ENCODE peak calls at places on chromosome 21, in nine cellular contexts. I is Calu3; R is ascending aorta; F is tibial nerve; T is glutamatergic neuron; W is psoas muscle; K is AG04449; Y is AG09309; B is CD8-positive, alpha-beta T cell. M is an unnamed sample.

GRCh38 chr21:15121655-15122120 is 56.9 kb upstream of the NRIP1 start:
- DNase-seq in I (no peak), R (peak; percentile 72), F (no peak), T (no peak), W (peak; percentile 80), K (no peak), Y (no peak), B (no peak), M (no peak)

GRCh38 chr21:38911523-38912354 is 106.0 kb downstream of the ETS2 start:
- DNase-seq in I (no peak), R (no peak), F (no peak), T (no peak), W (no peak), K (no peak), Y (no peak), B (no peak), M (no peak)

GRCh38 chr21:37208741-37209225 is 58.4 kb downstream of the VPS26C start:
- DNase-seq in I (no peak), R (peak; percentile 56), F (no peak), T (no peak), W (no peak), K (no peak), Y (no peak), B (no peak), M (no peak)

GRCh38 chr21:16087523-16087922 is 357.7 kb downstream of the USP25 start:
- DNase-seq in I (no peak), R (no peak), F (no peak), T (no peak), W (no peak), K (no peak), Y (no peak), B (no peak), M (no peak)

GRCh38 chr21:46431884-46432488 is 26.7 kb upstream of the DIP2A start:
- DNase-seq in I (no peak), R (no peak), F (no peak), T (no peak), W (peak; percentile 58), K (no peak), Y (no peak), B (peak; percentile 43), M (no peak)

GRCh38 chr21:36889401-36889800 is 77.1 kb downstream of the HLCS start:
- DNase-seq in I (no peak), R (no peak), F (no peak), T (no peak), W (no peak), K (no peak), Y (no peak), B (no peak), M (no peak)

GRCh38 chr21:33028759-33029511 is 3.2 kb downstream of the OLIG2 start:
- DNase-seq in I (no peak), R (peak; percentile 55), F (no peak), T (peak; percentile 49), W (no peak), K (no peak), Y (no peak), B (no peak), M (peak; percentile 18)

GRCh38 chr21:36839123-36839522 is 127.3 kb downstream of the HLCS start:
- DNase-seq in I (no peak), R (no peak), F (no peak), T (no peak), W (no peak), K (no peak), Y (peak; percentile 39), B (no peak), M (no peak)

GRCh38 chr21:41611966-41612606 is 104.1 kb upstream of the TMPRSS2 start:
- DNase-seq in I (peak; percentile 61), R (peak; percentile 64), F (no peak), T (no peak), W (no peak), K (no peak), Y (no peak), B (no peak), M (no peak)

GRCh38 chr21:42207426-42207825 is 11.5 kb upstream of the ABCG1 start:
- DNase-seq in I (no peak), R (peak; percentile 42), F (no peak), T (no peak), W (no peak), K (no peak), Y (no peak), B (no peak), M (no peak)

GRCh38 chr21:42198949-42199348 is 20.0 kb upstream of the ABCG1 start:
- DNase-seq in I (no peak), R (no peak), F (no peak), T (no peak), W (no peak), K (no peak), Y (no peak), B (no peak), M (no peak)

GRCh38 chr21:30044447-30045064 is 104.8 kb upstream of the GRIK1 start:
- DNase-seq in I (peak; percentile 2), R (no peak), F (no peak), T (no peak), W (no peak), K (no peak), Y (no peak), B (no peak), M (no peak)

DNA sequence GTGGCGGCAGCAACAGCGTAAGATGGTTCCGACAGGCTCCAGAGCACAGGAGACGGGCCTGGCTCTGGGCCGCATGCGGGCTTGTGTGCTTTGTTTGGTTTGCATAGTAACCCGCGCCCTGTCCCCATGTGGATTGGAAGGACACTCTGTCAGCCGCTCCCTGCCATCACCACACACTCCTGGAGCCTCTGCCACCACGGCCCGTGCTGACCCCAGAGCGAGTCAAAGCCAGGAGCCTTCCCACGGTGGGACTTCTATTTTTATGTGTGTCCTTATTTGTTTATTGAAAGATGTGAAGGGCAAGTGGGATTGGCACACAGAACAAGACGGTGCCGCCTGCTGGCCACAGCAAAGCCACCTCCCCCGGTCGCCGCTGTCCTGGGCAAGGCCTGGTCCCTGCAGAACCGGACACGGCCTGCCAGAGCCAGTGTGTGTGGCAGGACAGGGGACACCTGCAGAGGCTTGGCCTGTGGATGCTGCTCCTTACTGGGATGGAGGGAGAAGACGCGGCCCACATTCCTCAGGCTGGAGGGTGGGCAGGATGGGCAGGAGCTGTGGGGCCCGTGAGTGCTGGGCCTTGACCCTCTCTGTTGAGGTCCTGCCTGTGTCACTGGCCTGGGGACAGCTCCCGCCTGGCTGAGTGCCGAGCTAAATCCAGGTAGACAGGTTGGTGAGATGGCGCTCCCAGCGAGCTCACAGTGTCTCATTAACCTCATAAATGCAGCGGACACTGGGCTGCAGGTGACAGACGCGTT is 64.4 kb downstream of the AGPAT3 start:
- DNase-seq in I (no peak), R (no peak), F (no peak), T (no peak), W (peak; percentile 93), K (no peak), Y (no peak), B (no peak), M (no peak)
- TF ChIP-seq CTCF in I (no peak), R (no peak), F (no peak), T (no peak), W (peak; percentile 39), K (no peak), Y (no peak), B (no peak), M (no peak)

GRCh38 chr21:40512590-40512989 is 334.4 kb downstream of the DSCAM start:
- DNase-seq in I (no peak), R (no peak), F (no peak), T (peak; percentile 27), W (no peak), K (no peak), Y (no peak), B (no peak), M (no peak)
- TF ChIP-seq CTCF in I (no peak), R (no peak), F (no peak), T (peak; percentile 86), W (peak; percentile 16), K (peak; percentile 30), Y (peak; percentile 16), B (no peak), M (peak; percentile 12)

DNA sequence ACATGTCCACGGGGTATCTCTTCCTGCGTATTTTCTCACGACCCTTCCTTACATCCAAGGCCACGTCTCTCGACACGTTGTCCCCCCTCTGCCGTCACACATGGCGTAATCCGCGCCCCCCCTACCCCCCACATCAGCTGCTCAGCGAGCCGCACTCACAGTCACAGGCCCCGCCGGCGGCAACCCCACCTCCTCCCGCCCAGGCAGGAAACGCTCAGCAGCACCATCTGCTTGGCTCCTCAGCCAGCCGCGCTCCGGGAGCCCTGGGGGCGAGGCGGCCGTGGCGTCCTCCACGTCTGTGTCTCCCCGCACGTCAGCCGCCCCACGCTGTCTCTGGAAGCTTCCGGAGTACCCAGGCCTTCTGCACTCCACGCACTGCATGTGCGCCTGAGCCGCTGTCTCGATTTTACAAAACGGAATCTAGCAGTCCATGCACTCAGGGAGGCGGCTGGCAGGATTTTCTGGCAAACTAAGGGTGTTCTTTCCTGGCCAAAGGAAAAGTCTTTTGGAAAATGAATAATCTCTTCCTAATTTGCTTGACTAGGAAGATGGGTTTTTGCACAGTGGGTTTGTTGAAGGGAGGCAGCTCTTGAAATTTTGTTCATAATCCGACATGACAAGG is 64.5 kb downstream of the SIK1 start:
- DNase-seq in I (no peak), R (peak; percentile 78), F (peak; percentile 63), T (peak; percentile 79), W (peak; percentile 88), K (peak; percentile 61), Y (no peak), B (peak; percentile 97), M (peak; percentile 83)
- TF ChIP-seq CTCF in I (no peak), R (no peak), F (no peak), T (no peak), W (no peak), K (peak; percentile 7), Y (no peak), B (no peak), M (no peak)

DNA sequence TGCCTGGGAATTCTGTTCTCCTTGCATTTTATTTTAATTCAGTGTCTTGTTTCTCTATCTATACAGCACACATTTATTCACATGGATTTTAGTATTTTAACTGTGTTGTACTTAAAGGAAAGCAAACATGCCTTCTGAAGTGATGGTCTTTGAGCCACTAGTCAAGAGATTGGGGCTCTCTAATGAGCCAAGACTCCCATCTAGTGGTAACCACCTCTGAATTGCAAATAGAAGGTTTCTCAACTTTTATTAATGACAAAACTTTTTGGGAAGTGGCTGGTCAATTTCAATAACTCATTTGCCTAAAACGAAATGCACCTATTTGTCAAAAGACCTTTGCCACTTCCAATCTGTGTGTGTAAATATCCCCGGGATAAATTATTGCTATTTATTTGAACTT is 199.6 kb downstream of the LTN1 start:
- DNase-seq in I (no peak), R (no peak), F (no peak), T (no peak), W (no peak), K (no peak), Y (peak; percentile 31), B (no peak), M (no peak)
- TF ChIP-seq CTCF in I (no peak), R (peak; percentile 37), F (no peak), T (no peak), W (peak; percentile 18), K (peak; percentile 37), Y (peak; percentile 66), B (no peak), M (no peak)

GRCh38 chr21:44972301-44972814 is 32.5 kb downstream of the SLX9 start:
- DNase-seq in I (no peak), R (no peak), F (no peak), T (no peak), W (no peak), K (no peak), Y (no peak), B (no peak), M (no peak)
- TF ChIP-seq CTCF in I (no peak), R (no peak), F (no peak), T (no peak), W (no peak), K (no peak), Y (no peak), B (no peak), M (no peak)

M was measured in CD4-positive, alpha-beta T cell.